ENCODE peak calls at places on chromosomes 13 and 19, in eight cellular contexts. N, Z, R, H, Y, L, O and F are unnamed samples.

GRCh38 chr13:91405240-91405639 is 6.8 kb downstream of the GPC5 start:
- DNase-seq in N (no peak), R (no peak), O (no peak), H (no peak), L (no peak), Y (no peak), Z (no peak), F (no peak)

GRCh38 chr13:54379461-54379860 is 1350.8 kb downstream of the OLFM4 start:
- DNase-seq in L (no peak), N (no peak), Y (no peak), O (no peak), R (no peak), Z (no peak), H (no peak), F (no peak)

GRCh38 chr13:50576156-50576555 is 267.3 kb downstream of the DLEU7 start:
- DNase-seq in O (no peak), Z (no peak), L (no peak), N (peak; percentile 54), H (no peak), R (no peak), Y (no peak), F (no peak)

GRCh38 chr13:98893361-98893760 is 84.5 kb downstream of the DOCK9 start:
- DNase-seq in N (no peak), H (no peak), R (no peak), Y (no peak), L (no peak), Z (no peak), O (no peak), F (no peak)

GRCh38 chr19:45049073-45049736 is 10.4 kb downstream of the CLASRP start:
- DNase-seq in N (peak; percentile 63), L (no peak), O (no peak), Y (no peak), H (no peak), R (no peak), Z (no peak), F (no peak)

GRCh38 chr13:89932902-89933301 is 1414.6 kb upstream of the MIR17HG start:
- DNase-seq in O (no peak), L (no peak), R (no peak), Z (no peak), N (no peak), Y (no peak), H (no peak), F (no peak)

GRCh38 chr19:46970815-46971214 is 48.8 kb upstream of the NPAS1 start:
- DNase-seq in Z (no peak), L (peak; percentile 37), Y (no peak), R (no peak), N (peak; percentile 86), H (peak; percentile 93), O (no peak), F (peak; percentile 96)

GRCh38 chr19:2051771-2052704 is 994 bp upstream of the MKNK2 start:
- DNase-seq in N (peak; percentile 75), H (no peak), L (no peak), Z (peak; percentile 73), O (no peak), Y (no peak), R (no peak), F (no peak)

GRCh38 chr19:35673121-35673804 is 6.9 kb downstream of the UPK1A start:
- DNase-seq in N (no peak), Y (peak; percentile 40), O (peak; percentile 81), R (peak; percentile 42), L (peak; percentile 43), Z (no peak), H (peak; percentile 75), F (peak; percentile 59)

GRCh38 chr19:2624537-2625091 is 77.9 kb downstream of the GNG7 start:
- DNase-seq in Z (no peak), Y (no peak), L (no peak), O (no peak), H (no peak), N (peak; percentile 87), R (no peak), F (no peak)

GRCh38 chr19:19636573-19636972 is 6.9 kb downstream of the GMIP start:
- DNase-seq in R (no peak), L (no peak), Z (peak; percentile 11), Y (no peak), O (no peak), N (no peak), H (no peak), F (no peak)

GRCh38 chr13:34577051-34577450 is 365.0 kb upstream of the NBEA start:
- DNase-seq in R (no peak), H (peak; percentile 14), Y (peak; percentile 31), Z (no peak), L (peak; percentile 75), O (no peak), N (no peak), F (no peak)

GRCh38 chr13:50573046-50573445 is 270.4 kb downstream of the DLEU7 start:
- DNase-seq in Y (no peak), H (no peak), Z (no peak), R (no peak), O (no peak), L (peak; percentile 22), N (no peak), F (no peak)

GRCh38 chr13:50323440-50324070 is 308.3 kb downstream of the KCNRG start:
- DNase-seq in Y (peak; percentile 80), N (no peak), H (peak; percentile 83), O (no peak), R (peak; percentile 67), L (peak; percentile 97), Z (no peak), F (peak; percentile 86)

GRCh38 chr13:37011788-37012187 is 11.2 kb downstream of the EXOSC8 start:
- DNase-seq in N (no peak), O (no peak), Y (no peak), H (no peak), L (no peak), Z (no peak), R (no peak), F (no peak)

GRCh38 chr19:47573076-47574026 is at the start of gene ZNF541:
- DNase-seq in H (no peak), Y (peak; percentile 55), Z (peak; percentile 31), N (peak; percentile 72), O (peak; percentile 92), R (no peak), L (peak; percentile 42), F (peak; percentile 80)

GRCh38 chr13:97758317-97758716 is 195.2 kb upstream of the IPO5 start:
- DNase-seq in R (no peak), Z (no peak), L (no peak), Y (peak; percentile 75), N (no peak), H (no peak), O (no peak), F (no peak)

GRCh38 chr19:38634757-38635482 is 12.5 kb upstream of the ACTN4 start:
- DNase-seq in O (peak; percentile 94), Z (peak; percentile 72), H (peak; percentile 71), L (peak; percentile 30), Y (peak; percentile 70), N (peak; percentile 87), R (no peak), F (peak; percentile 82)

GRCh38 chr13:41411536-41411935 is 45.8 kb upstream of the RGCC start:
- DNase-seq in L (peak; percentile 54), H (peak; percentile 65), N (no peak), Z (no peak), Y (peak; percentile 76), O (no peak), R (no peak), F (peak; percentile 82)

GRCh38 chr13:45219938-45220375 is 19.1 kb upstream of the KCTD4 start:
- DNase-seq in H (peak; percentile 44), R (peak; percentile 95), Z (no peak), O (no peak), Y (peak; percentile 68), N (no peak), L (peak; percentile 94), F (no peak)

GRCh38 chr19:39297931-39298634 is 1.9 kb downstream of the IFNL1 start:
- DNase-seq in H (no peak), Y (no peak), L (no peak), Z (no peak), O (peak; percentile 66), N (peak; percentile 55), R (no peak), F (no peak)

GRCh38 chr13:31016342-31017325 is 84.2 kb downstream of the TEX26 start:
- DNase-seq in R (no peak), O (no peak), Z (no peak), Y (no peak), N (no peak), H (no peak), L (no peak), F (no peak)
- H3K4me3 ChIP-seq in R (no peak overlapping the region), O (no peak overlapping the region), Z (no peak overlapping the region), Y (no peak overlapping the region), N (no peak overlapping the region), H (no peak overlapping the region), L (no peak overlapping the region), F (no peak overlapping the region)

GRCh38 chr19:51338563-51339312 is 3.2 kb downstream of the VSIG10L start:
- DNase-seq in N (peak; percentile 85), Y (peak; percentile 74), R (no peak), H (peak; percentile 90), L (peak; percentile 64), O (peak; percentile 96), Z (peak; percentile 87), F (peak; percentile 63)
- H3K4me3 ChIP-seq in N (peak overlapping the region; percentile 65), Y (peak overlapping the region; percentile 71), R (peak overlapping the region; percentile 80), H (peak overlapping the region; percentile 82), L (peak overlapping the region; percentile 71), O (peak overlapping the region; percentile 7), Z (peak overlapping the region; percentile 67), F (peak overlapping the region; percentile 62)

DNA sequence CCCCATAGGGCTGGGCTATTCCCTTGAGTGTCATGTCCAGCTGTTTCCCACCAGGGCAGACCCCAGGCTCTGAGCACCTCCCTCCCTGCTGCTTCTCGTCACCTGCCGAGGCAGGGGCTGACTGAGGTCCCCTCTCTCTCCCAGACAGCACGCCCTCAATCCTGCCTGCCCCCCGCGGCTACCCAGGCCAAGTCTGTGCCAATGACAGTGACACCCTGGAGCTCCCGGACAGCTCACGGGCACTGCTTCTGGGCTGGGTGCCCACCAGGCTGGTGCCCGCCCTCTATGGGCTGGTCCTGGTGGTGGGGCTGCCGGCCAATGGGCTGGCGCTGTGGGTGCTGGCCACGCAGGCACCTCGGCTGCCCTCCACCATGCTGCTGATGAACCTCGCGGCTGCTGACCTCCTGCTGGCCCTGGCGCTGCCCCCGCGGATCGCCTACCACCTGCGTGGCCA is 657 bp downstream of the F2RL3 start:
- DNase-seq in R (no peak), Z (no peak), L (no peak), H (peak; percentile 50), Y (no peak), N (peak; percentile 70), O (no peak), F (no peak)
- H3K4me3 ChIP-seq in R (no peak overlapping the region), Z (peak overlapping the region; percentile 7), L (no peak overlapping the region), H (no peak overlapping the region), Y (no peak overlapping the region), N (peak overlapping the region; percentile 36), O (no peak overlapping the region), F (no peak overlapping the region)

DNA sequence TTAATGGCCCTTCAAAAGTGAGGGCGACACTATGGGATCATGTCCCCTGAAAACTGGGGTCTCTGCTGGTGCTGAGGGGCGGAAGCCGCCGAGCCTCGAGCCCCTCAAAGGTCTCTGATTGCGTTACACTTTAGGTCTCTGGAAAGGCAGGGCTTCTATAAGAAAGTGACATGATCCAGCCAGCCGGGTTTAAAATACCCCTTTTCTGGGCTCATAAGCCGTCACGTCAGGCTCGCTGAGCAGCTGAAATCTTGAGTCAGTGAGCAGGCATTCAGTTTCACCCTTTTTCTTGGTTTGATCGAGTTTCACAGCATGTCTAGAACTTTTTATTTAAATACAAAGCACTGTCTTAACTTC is 600 bp upstream of the HMGB1 start:
- DNase-seq in H (peak; percentile 62), Z (no peak), Y (no peak), L (peak; percentile 53), R (no peak), N (no peak), O (no peak), F (peak; percentile 45)
- H3K4me3 ChIP-seq in H (peak overlapping the region; percentile 79), Z (no peak overlapping the region), Y (peak overlapping the region; percentile 60), L (peak overlapping the region; percentile 71), R (peak overlapping the region; percentile 22), N (peak overlapping the region; percentile 96), O (no peak overlapping the region), F (peak overlapping the region; percentile 42)

GRCh38 chr19:4471400-4472173 is 510 bp upstream of the HDGFL2 start:
- DNase-seq in H (peak; percentile 100), L (peak; percentile 100), O (peak; percentile 98), R (peak; percentile 100), N (peak; percentile 99), Z (peak; percentile 99), Y (peak; percentile 100), F (peak; percentile 100)
- H3K4me3 ChIP-seq in H (peak overlapping the region; percentile 81), L (peak overlapping the region; percentile 59), O (peak overlapping the region; percentile 54), R (peak overlapping the region; percentile 72), N (peak overlapping the region; percentile 91), Z (peak overlapping the region; percentile 68), Y (peak overlapping the region; percentile 69), F (peak overlapping the region; percentile 57)